ENCODE peak calls at places on chromosomes 7 and 10, in four cellular contexts. J is SK-N-SH, N is fibroblast of lung, L is mammary epithelial cell. H is an unnamed sample.

GRCh38 chr10:132429281-132430230 is 32.6 kb downstream of the PWWP2B start:
- DNase-seq in J (peak; percentile 39), N (no peak), L (no peak), H (no peak)

GRCh38 chr10:68125770-68126169 is 16.5 kb downstream of the MYPN start:
- DNase-seq in J (no peak), N (peak; percentile 10), L (no peak), H (peak; percentile 24)

GRCh38 chr7:81150951-81151361 is 232.1 kb upstream of the SEMA3C start:
- DNase-seq in J (no peak), N (peak; percentile 52), L (peak; percentile 32), H (no peak)

GRCh38 chr10:79053081-79053434 is 15.7 kb upstream of the ZMIZ1 start:
- DNase-seq in J (no peak), N (no peak), L (no peak), H (no peak)

GRCh38 chr10:75431180-75432111 is at the start of gene LRMDA:
- DNase-seq in J (peak; percentile 78), N (no peak), L (no peak), H (peak; percentile 58)

GRCh38 chr7:76292206-76292573 is 10.3 kb upstream of the HSPB1 start:
- DNase-seq in J (no peak), N (peak; percentile 16), L (no peak), H (no peak)

GRCh38 chr10:105751688-105752087 is 1110.6 kb downstream of the SORCS3 start:
- DNase-seq in J (no peak), N (no peak), L (no peak), H (no peak)

GRCh38 chr10:27252267-27253000 is 11.8 kb upstream of the ACBD5 start:
- DNase-seq in J (no peak), N (peak; percentile 51), L (peak; percentile 32), H (peak; percentile 78)

GRCh38 chr7:67764312-67764711 is 767.7 kb downstream of the TYW1 start:
- DNase-seq in J (no peak), N (no peak), L (no peak), H (peak; percentile 10)

GRCh38 chr10:124156524-124157225 is 63.3 kb upstream of the CHST15 start:
- DNase-seq in J (no peak), N (no peak), L (no peak), H (no peak)

GRCh38 chr7:35894721-35895120 is 93.9 kb downstream of the SEPTIN7 start:
- DNase-seq in J (no peak), N (no peak), L (no peak), H (no peak)

GRCh38 chr7:7103343-7104313 is 78.7 kb upstream of the C1GALT1 start:
- DNase-seq in J (peak; percentile 67), N (peak; percentile 64), L (peak; percentile 58), H (peak; percentile 64)

GRCh38 chr7:1086588-1087461 is 1.1 kb upstream of the GPER1 start:
- DNase-seq in J (peak; percentile 94), N (peak; percentile 61), L (peak; percentile 71), H (peak; percentile 83)

GRCh38 chr7:122137291-122138077 is 6.6 kb downstream of the AASS start:
- DNase-seq in J (no peak), N (peak; percentile 51), L (no peak), H (no peak)

GRCh38 chr7:43509906-43510305 is 73.0 kb upstream of the STK17A start:
- DNase-seq in J (no peak), N (no peak), L (peak; percentile 63), H (no peak)

GRCh38 chr7:39592586-39592985 is 26.4 kb downstream of the YAE1 start:
- DNase-seq in J (no peak), N (peak; percentile 87), L (peak; percentile 69), H (no peak)

GRCh38 chr10:13587367-13587766 is 602 bp downstream of the PRPF18 start:
- DNase-seq in J (peak; percentile 36), N (no peak), L (peak; percentile 31), H (peak; percentile 40)

GRCh38 chr7:141012696-141013344 is 1.9 kb downstream of the MRPS33 start:
- DNase-seq in J (no peak), N (peak; percentile 4), L (peak; percentile 27), H (no peak)

GRCh38 chr10:111648046-111648445 is 535.5 kb downstream of the GPAM start:
- DNase-seq in J (peak; percentile 61), N (peak; percentile 62), L (no peak), H (no peak)

GRCh38 chr7:37113661-37114355 is 334.9 kb downstream of the ELMO1 start:
- DNase-seq in J (no peak), N (no peak), L (peak; percentile 75), H (no peak)

GRCh38 chr10:42691361-42692120 is 53.2 kb upstream of the ZNF33B start:
- DNase-seq in J (peak; percentile 83), N (no peak), L (no peak), H (no peak)

GRCh38 chr7:140576589-140576988 is 64.0 kb downstream of the DENND2A start:
- DNase-seq in J (no peak), N (no peak), L (no peak), H (no peak)

GRCh38 chr7:645606-646005 is 80.9 kb upstream of the DNAAF5 start:
- DNase-seq in J (no peak), N (no peak), L (no peak), H (no peak)

GRCh38 chr7:17506090-17506489 is 207.6 kb downstream of the AHR start:
- DNase-seq in J (no peak), N (peak; percentile 63), L (no peak), H (peak; percentile 46)

GRCh38 chr7:71131256-71131752 is 640 bp upstream of the GALNT17 start:
- DNase-seq in J (peak; percentile 69), N (peak; percentile 44), L (peak; percentile 2), H (peak; percentile 79)

GRCh38 chr7:135993950-135994349 is 16.8 kb upstream of the MTPN start:
- DNase-seq in J (no peak), N (no peak), L (no peak), H (no peak)

GRCh38 chr7:155815332-155816191 is 3.3 kb upstream of the SHH start:
- DNase-seq in J (peak; percentile 77), N (peak; percentile 36), L (peak; percentile 42), H (peak; percentile 86)

GRCh38 chr10:32376027-32376426 is 29.1 kb upstream of the EPC1 start:
- DNase-seq in J (no peak), N (no peak), L (no peak), H (no peak)

DNA sequence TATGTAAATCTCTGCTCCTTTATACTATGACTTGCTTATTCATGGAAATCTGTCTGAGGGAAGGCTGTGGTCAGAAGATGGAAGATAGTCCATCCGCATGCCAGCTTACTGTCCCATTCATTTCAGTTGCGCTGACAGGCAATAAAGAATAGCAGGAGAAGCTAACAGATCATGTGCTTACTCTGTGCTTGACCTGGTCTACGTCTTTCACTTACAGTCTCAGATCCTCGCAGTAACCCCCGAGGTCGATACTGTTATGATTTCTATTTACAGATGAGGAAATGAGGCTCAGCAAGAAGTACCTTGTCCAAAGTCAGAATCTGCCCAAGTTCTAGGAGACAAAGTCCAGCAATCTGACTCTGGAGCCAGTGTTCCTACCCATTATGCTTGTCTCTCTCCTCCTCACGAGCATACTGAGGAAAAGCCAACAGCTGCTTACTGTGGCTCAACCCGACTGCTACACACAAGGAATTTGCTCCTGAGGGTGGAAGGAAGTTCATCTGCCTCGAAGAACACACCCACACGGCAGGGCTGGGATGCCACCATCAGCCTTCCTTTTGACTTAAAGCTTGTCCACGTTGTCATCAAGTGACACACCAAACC is 74.2 kb downstream of the MINPP1 start:
- DNase-seq in J (no peak), N (peak; percentile 13), L (peak; percentile 14), H (peak; percentile 25)
- H3K4me2 ChIP-seq in J (no peak overlapping the region), N (peak overlapping the region; percentile 64), L (peak overlapping the region; percentile 53), H (peak overlapping the region; percentile 39)

DNA sequence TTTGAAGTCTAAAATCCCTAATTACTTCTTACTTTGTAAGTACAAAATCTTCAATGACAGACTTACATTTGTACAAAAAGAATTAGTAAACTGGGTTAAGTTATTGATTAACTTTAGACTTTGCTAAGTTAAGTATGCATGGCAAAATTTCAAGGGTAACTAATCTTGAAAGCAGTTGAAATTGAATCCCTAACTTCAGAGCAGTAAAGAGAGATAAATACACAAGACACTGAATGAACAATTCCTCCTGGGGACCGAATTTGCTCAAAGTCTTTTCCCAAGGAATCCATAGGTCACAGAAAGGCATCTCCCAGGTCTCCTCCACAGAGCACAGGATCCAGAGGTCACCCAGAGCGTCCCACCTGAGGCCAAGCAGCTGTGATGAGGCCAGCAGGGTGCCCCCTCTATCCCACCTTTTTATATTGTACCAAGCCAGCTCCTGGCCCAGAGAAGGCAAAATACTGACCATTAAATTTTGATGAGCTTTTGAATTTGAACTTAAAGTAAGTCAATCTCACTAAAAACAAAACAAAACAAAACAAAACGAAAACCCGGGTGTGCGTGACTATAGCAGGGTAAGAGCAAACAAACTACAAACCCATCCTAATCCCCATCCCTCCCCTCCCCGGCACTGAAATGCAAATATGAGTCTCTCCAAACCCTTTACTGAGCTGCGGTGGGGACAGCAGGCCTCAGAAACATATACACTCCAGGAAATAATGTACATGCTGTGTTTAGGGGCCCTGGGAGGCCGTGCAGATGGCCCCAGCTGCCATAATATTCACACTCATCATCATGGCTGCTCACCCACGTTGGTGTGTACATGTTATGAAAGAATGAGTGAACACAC is 21.1 kb downstream of the HSPA12A start:
- DNase-seq in J (no peak), N (no peak), L (no peak), H (no peak)
- H3K4me1 ChIP-seq in J (peaks cover 85% of the 10 kb centered on the region), N (no peaks in the 10 kb centered on the region), L (no peaks in the 10 kb centered on the region), H (peaks cover 26% of the 10 kb centered on the region)

DNA sequence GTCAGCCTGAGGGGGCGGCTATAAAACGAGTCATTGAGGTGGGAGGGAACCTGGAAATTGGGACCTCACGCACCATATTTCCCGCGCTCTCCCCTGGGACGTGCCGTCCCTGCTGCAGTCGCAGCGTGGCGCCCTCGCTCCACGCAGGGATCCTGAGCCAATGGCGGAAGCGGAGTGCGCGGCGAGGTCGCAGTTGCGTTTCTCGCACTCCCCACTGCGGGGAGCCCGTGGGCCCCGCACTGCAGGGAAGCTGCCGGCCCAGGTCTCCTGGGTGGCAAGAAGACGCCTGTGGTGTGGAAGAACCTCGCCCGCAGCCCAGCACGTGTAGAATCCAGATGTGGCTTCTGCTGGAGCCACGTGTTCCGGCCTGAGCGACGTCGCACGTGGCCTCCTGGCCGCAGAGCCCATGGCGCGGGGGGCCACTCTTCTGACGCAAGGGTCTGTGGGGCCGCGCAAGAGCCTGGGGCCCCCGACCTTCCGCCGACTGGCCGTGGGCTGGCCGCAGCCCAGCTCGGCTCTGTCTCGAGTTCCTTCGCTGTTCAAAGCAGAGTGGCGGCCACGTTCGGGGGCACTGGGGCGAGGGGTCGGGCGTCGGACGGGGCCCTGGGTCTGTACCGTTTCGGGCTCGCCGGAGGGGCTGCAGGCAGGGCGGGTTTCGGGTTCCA is 26.4 kb downstream of the HIF1AN start:
- DNase-seq in J (peak; percentile 94), N (peak; percentile 57), L (peak; percentile 52), H (peak; percentile 89)
- H3K4me2 ChIP-seq in J (no peak overlapping the region), N (no peak overlapping the region), L (peak overlapping the region; percentile 56), H (no peak overlapping the region)

DNA sequence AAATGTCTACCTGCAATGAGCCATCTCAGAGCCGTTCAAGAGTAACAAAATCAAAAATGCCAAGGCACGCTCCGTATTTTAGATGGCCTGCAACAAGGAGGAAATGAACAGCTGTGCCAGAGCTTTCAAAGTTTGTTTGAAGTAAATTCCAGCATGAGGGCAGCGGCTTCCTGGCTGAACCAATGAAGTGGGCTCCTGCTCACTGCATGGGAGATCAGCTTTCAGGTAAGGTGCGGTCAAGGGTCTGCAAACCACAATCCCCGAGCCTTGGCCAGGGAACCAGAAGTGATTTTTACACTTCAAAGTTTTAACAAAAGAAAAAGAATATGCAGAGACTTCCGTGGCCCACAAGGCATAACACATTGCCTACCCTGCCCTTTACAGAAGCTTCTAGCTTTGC is 120.6 kb downstream of the DIP2C start:
- DNase-seq in J (no peak), N (no peak), L (no peak), H (no peak)
- H3K4me1 ChIP-seq in J (peaks cover 16% of the 10 kb centered on the region), N (no peaks in the 10 kb centered on the region), L (no peaks in the 10 kb centered on the region), H (no peaks in the 10 kb centered on the region)

H was measured in hepatocyte.